ENCODE peak calls at places on chromosome 12, in nine cellular contexts. O is tibial artery, B is stomach, V is fibroblast of pulmonary artery, S is mucosa of descending colon, K is activated T-cell treated with anti-CD3 and anti-CD28 coated beads for 24 hours, U is T-helper 2 cell, X is A172, Y is T-helper 17 cell. P is an unnamed sample.
A peak's percentile ranks its signal among the peaks of the same experiment; 100 is the strongest.

GRCh38 chr12:11877102-11877826 is 193.5 kb upstream of the BCL2L14 start:
- DNase-seq in K (no peak), O (no peak), B (no peak), S (no peak), V (no peak), X (no peak), Y (no peak), U (no peak), P (no peak)

GRCh38 chr12:107586256-107586970 is 99.2 kb upstream of the PWP1 start:
- DNase-seq in Y (no peak), B (no peak), U (no peak), K (no peak), O (no peak), V (no peak), S (no peak), X (no peak), P (no peak)

GRCh38 chr12:46524778-46525177 is 152.2 kb upstream of the SLC38A2 start:
- DNase-seq in B (peak; percentile 58), U (no peak), S (peak; percentile 51), X (peak; percentile 51), K (no peak), O (peak; percentile 65), Y (no peak), V (peak; percentile 98), P (peak; percentile 75)

GRCh38 chr12:29152223-29152868 is 3.3 kb downstream of the FAR2 start:
- DNase-seq in V (no peak), U (no peak), O (no peak), X (no peak), S (no peak), Y (no peak), B (no peak), K (no peak), P (no peak)

GRCh38 chr12:64893961-64894360 is 69.5 kb downstream of the TBC1D30 start:
- DNase-seq in X (no peak), K (no peak), B (no peak), S (no peak), O (no peak), V (peak; percentile 36), Y (no peak), U (peak; percentile 11), P (no peak)

GRCh38 chr12:44377443-44378160 is 498.5 kb downstream of the NELL2 start:
- DNase-seq in U (no peak), O (no peak), X (no peak), K (no peak), S (no peak), Y (no peak), B (no peak), V (no peak), P (no peak)

GRCh38 chr12:59230334-59230733 is 310.0 kb upstream of the LRIG3 start:
- DNase-seq in X (no peak), O (no peak), K (no peak), V (no peak), U (no peak), S (no peak), B (no peak), Y (no peak), P (no peak)

GRCh38 chr12:55700255-55701018 is 7.3 kb downstream of the ITGA7 start:
- DNase-seq in B (no peak), O (no peak), V (no peak), S (no peak), X (no peak), Y (no peak), U (no peak), K (no peak), P (peak; percentile 3)

GRCh38 chr12:116372815-116373214 is 95.3 kb upstream of the MED13L start:
- DNase-seq in V (peak; percentile 45), K (no peak), X (no peak), Y (no peak), O (no peak), S (no peak), U (no peak), B (no peak), P (no peak)

GRCh38 chr12:6899837-6900519 is 4.6 kb upstream of the LRRC23 start:
- DNase-seq in K (no peak), S (peak; percentile 89), Y (no peak), X (no peak), B (peak; percentile 58), O (peak; percentile 57), U (no peak), V (peak; percentile 70), P (peak; percentile 85)

GRCh38 chr12:51270847-51271518 is 768 bp upstream of the SMAGP start:
- DNase-seq in B (no peak), K (no peak), S (peak; percentile 38), Y (no peak), V (peak; percentile 70), O (no peak), U (no peak), X (peak; percentile 87), P (no peak)

P was measured in transverse colon.